ENCODE peak calls at places on chromosome 17, in four cellular contexts. One of them, this sample, is unnamed.

GRCh38 chr17:63370696-63371095 is 75.4 kb downstream of the CYB561 start:
- DNase-seq in K562: no peak
- DNase-seq in GM12878: no peak
- DNase-seq in HepG2: no peak
- DNase-seq in this sample: no peak

GRCh38 chr17:19867654-19868395 is at the start of gene ULK2:
- DNase-seq in K562: no peak
- DNase-seq in GM12878: no peak
- DNase-seq in HepG2: no peak
- DNase-seq in this sample: peak

GRCh38 chr17:72530409-72530808 is 409.6 kb downstream of the SOX9 start:
- DNase-seq in K562: no peak
- DNase-seq in GM12878: no peak
- DNase-seq in HepG2: no peak
- DNase-seq in this sample: no peak

GRCh38 chr17:60102632-60103047 is 23.9 kb upstream of the HEATR6 start:
- DNase-seq in K562: peak
- DNase-seq in GM12878: no peak
- DNase-seq in HepG2: no peak
- DNase-seq in this sample: no peak

GRCh38 chr17:81482673-81483072 is 29.9 kb downstream of the ACTG1 start:
- DNase-seq in K562: no peak
- DNase-seq in GM12878: no peak
- DNase-seq in HepG2: no peak
- DNase-seq in this sample: no peak

GRCh38 chr17:31902693-31903092 is 1.2 kb upstream of the UTP6 start:
- DNase-seq in K562: no peak
- DNase-seq in GM12878: peak
- DNase-seq in HepG2: no peak
- DNase-seq in this sample: no peak

GRCh38 chr17:37609170-37610040 is at the start of gene SYNRG:
- DNase-seq in K562: peak
- DNase-seq in GM12878: peak
- DNase-seq in HepG2: peak
- DNase-seq in this sample: peak

GRCh38 chr17:204427-205175 is 23.2 kb upstream of the DOC2B start:
- DNase-seq in K562: no peak
- DNase-seq in GM12878: no peak
- DNase-seq in HepG2: no peak
- DNase-seq in this sample: no peak

GRCh38 chr17:48628641-48629410 is 2.7 kb upstream of the HOXB9 start:
- DNase-seq in K562: peak
- DNase-seq in GM12878: no peak
- DNase-seq in HepG2: no peak
- DNase-seq in this sample: no peak

GRCh38 chr17:62705781-62706597 is 78.5 kb downstream of the MRC2 start:
- DNase-seq in K562: no peak
- DNase-seq in GM12878: no peak
- DNase-seq in HepG2: no peak
- DNase-seq in this sample: no peak

GRCh38 chr17:65022751-65023421 is 33.7 kb downstream of the GNA13 start:
- DNase-seq in K562: no peak
- DNase-seq in GM12878: peak
- DNase-seq in HepG2: peak
- DNase-seq in this sample: peak

GRCh38 chr17:55730380-55730779 is 7.7 kb upstream of the TMEM100 start:
- DNase-seq in K562: no peak
- DNase-seq in GM12878: no peak
- DNase-seq in HepG2: no peak
- DNase-seq in this sample: no peak

GRCh38 chr17:62671553-62671952 is 44.1 kb downstream of the MRC2 start:
- DNase-seq in K562: peak
- DNase-seq in GM12878: no peak
- DNase-seq in HepG2: peak
- DNase-seq in this sample: no peak

GRCh38 chr17:62780273-62780672 is 27.8 kb downstream of the MARCHF10 start:
- DNase-seq in K562: no peak
- DNase-seq in GM12878: no peak
- DNase-seq in HepG2: no peak
- DNase-seq in this sample: no peak

GRCh38 chr17:17570798-17571716 is 20.5 kb downstream of the PEMT start:
- DNase-seq in K562: no peak
- DNase-seq in GM12878: no peak
- DNase-seq in HepG2: peak
- DNase-seq in this sample: no peak

GRCh38 chr17:74749262-74750038 is 1.0 kb downstream of the NHERF1 start:
- DNase-seq in K562: peak
- DNase-seq in GM12878: no peak
- DNase-seq in HepG2: no peak
- DNase-seq in this sample: no peak

GRCh38 chr17:16935241-16935663 is 36.7 kb downstream of the TNFRSF13B start:
- DNase-seq in K562: no peak
- DNase-seq in GM12878: no peak
- DNase-seq in HepG2: no peak
- DNase-seq in this sample: no peak

GRCh38 chr17:31568140-31568938 is 176.9 kb downstream of the RAB11FIP4 start:
- DNase-seq in K562: no peak
- DNase-seq in GM12878: no peak
- DNase-seq in HepG2: no peak
- DNase-seq in this sample: no peak

GRCh38 chr17:81295678-81296381 is 723 bp upstream of the SLC38A10 start:
- DNase-seq in K562: peak
- DNase-seq in GM12878: no peak
- DNase-seq in HepG2: peak
- DNase-seq in this sample: peak

GRCh38 chr17:836154-836553 is 54.0 kb downstream of the MRM3 start:
- DNase-seq in K562: no peak
- DNase-seq in GM12878: no peak
- DNase-seq in HepG2: no peak
- DNase-seq in this sample: no peak

GRCh38 chr17:64382184-64382583 is 8.5 kb downstream of the PECAM1 start:
- DNase-seq in K562: no peak
- DNase-seq in GM12878: no peak
- DNase-seq in HepG2: no peak
- DNase-seq in this sample: no peak

GRCh38 chr17:74339537-74340195 is 13.6 kb downstream of the KIF19 start:
- DNase-seq in K562: no peak
- DNase-seq in GM12878: no peak
- DNase-seq in HepG2: no peak
- DNase-seq in this sample: no peak

GRCh38 chr17:29933379-29933778 is 3.4 kb upstream of the SSH2 start:
- DNase-seq in K562: peak
- DNase-seq in GM12878: no peak
- DNase-seq in HepG2: peak
- DNase-seq in this sample: peak
- TF ChIP-seq BHLHE40 in K562: no peak
- TF ChIP-seq BHLHE40 in GM12878: no peak
- TF ChIP-seq BHLHE40 in HepG2: no peak
- TF ChIP-seq BHLHE40 in this sample: no peak

GRCh38 chr17:42679492-42680330 is 1.9 kb downstream of the CCR10 start:
- DNase-seq in K562: peak
- DNase-seq in GM12878: no peak
- DNase-seq in HepG2: no peak
- DNase-seq in this sample: peak
- TF ChIP-seq SP1 in K562: peak
- TF ChIP-seq SP1 in GM12878: no peak
- TF ChIP-seq SP1 in HepG2: no peak
- TF ChIP-seq SP1 in this sample: no peak

GRCh38 chr17:7357381-7357780 is 2.4 kb downstream of the TMEM95 start:
- DNase-seq in K562: no peak
- DNase-seq in GM12878: no peak
- DNase-seq in HepG2: no peak
- DNase-seq in this sample: no peak

GRCh38 chr17:7354262-7354781 is 634 bp upstream of the TMEM95 start:
- DNase-seq in K562: peak
- DNase-seq in GM12878: no peak
- DNase-seq in HepG2: no peak
- DNase-seq in this sample: no peak

GRCh38 chr17:7355053-7355452 is at the start of gene TMEM95:
- DNase-seq in K562: no peak
- DNase-seq in GM12878: no peak
- DNase-seq in HepG2: no peak
- DNase-seq in this sample: no peak

GRCh38 chr17:7356779-7357178 is 1.8 kb downstream of the TMEM95 start:
- DNase-seq in K562: no peak
- DNase-seq in GM12878: no peak
- DNase-seq in HepG2: no peak
- DNase-seq in this sample: no peak

GRCh38 chr17:7356072-7356549 is 1.2 kb downstream of the TMEM95 start:
- DNase-seq in K562: peak
- DNase-seq in GM12878: no peak
- DNase-seq in HepG2: no peak
- DNase-seq in this sample: peak
- TF ChIP-seq BHLHE40 in K562: no peak
- TF ChIP-seq BHLHE40 in GM12878: peak
- TF ChIP-seq BHLHE40 in HepG2: no peak
- TF ChIP-seq BHLHE40 in this sample: no peak

GRCh38 chr17:57834146-57834741 is 15.6 kb downstream of the MRPS23 start:
- DNase-seq in K562: no peak
- DNase-seq in GM12878: no peak
- DNase-seq in HepG2: no peak
- DNase-seq in this sample: no peak
- TF ChIP-seq SP1 in K562: no peak
- TF ChIP-seq SP1 in GM12878: no peak
- TF ChIP-seq SP1 in HepG2: no peak
- TF ChIP-seq SP1 in this sample: no peak

GRCh38 chr17:58317421-58318064 is 11.1 kb downstream of the TSPOAP1 start:
- DNase-seq in K562: peak
- DNase-seq in GM12878: peak
- DNase-seq in HepG2: peak
- DNase-seq in this sample: peak

GRCh38 chr17:58319181-58320162 is 9.1 kb downstream of the TSPOAP1 start:
- DNase-seq in K562: no peak
- DNase-seq in GM12878: no peak
- DNase-seq in HepG2: no peak
- DNase-seq in this sample: no peak

GRCh38 chr17:58318065-58318481 is 10.5 kb downstream of the TSPOAP1 start:
- DNase-seq in K562: no peak
- DNase-seq in GM12878: no peak
- DNase-seq in HepG2: no peak
- DNase-seq in this sample: no peak

GRCh38 chr17:58320163-58320558 is 8.4 kb downstream of the TSPOAP1 start:
- DNase-seq in K562: no peak
- DNase-seq in GM12878: no peak
- DNase-seq in HepG2: no peak
- DNase-seq in this sample: no peak

DNA sequence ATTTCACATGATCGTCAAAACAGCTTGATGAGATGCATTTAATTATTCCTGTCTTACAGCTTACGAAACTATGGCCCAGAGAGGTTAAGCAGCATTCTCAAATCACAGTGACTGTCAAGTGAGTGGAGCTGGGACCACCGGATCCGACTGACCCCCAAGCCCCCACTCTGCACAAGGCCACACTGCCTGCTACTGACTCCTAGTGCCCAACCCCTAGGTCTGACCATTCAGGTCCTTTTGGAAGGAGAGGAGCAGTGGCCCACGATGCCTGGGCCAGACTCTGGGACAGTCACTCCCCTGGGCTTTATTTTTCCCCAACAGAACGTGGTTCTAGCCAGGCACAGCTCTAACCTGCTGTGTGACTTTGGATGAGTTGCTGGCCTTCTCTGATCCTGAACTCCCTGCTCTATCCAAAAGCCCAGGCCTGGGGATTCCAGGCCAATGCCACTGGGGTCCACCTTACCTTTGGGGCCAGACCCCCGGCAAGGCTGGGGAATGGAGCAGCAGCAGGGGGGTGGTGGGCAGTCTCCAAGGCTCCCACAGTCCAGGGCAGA is 9.9 kb downstream of the TSPOAP1 start:
- DNase-seq in K562: no peak
- DNase-seq in GM12878: no peak
- DNase-seq in HepG2: no peak
- DNase-seq in this sample: no peak
- TF ChIP-seq BHLHE40 in K562: no peak
- TF ChIP-seq BHLHE40 in GM12878: no peak
- TF ChIP-seq BHLHE40 in HepG2: no peak
- TF ChIP-seq BHLHE40 in this sample: no peak

GRCh38 chr17:6912110-6913051 is 80.9 kb upstream of the TEKT1 start:
- DNase-seq in K562: peak
- DNase-seq in GM12878: no peak
- DNase-seq in HepG2: no peak
- DNase-seq in this sample: no peak

GRCh38 chr17:6914711-6915110 is 81.1 kb upstream of the ALOX12 start:
- DNase-seq in K562: peak
- DNase-seq in GM12878: no peak
- DNase-seq in HepG2: no peak
- DNase-seq in this sample: no peak

GRCh38 chr17:6908807-6909206 is 77.3 kb upstream of the TEKT1 start:
- DNase-seq in K562: no peak
- DNase-seq in GM12878: no peak
- DNase-seq in HepG2: no peak
- DNase-seq in this sample: no peak

GRCh38 chr17:6913608-6914443 is 82.0 kb upstream of the ALOX12 start:
- DNase-seq in K562: peak
- DNase-seq in GM12878: no peak
- DNase-seq in HepG2: peak
- DNase-seq in this sample: peak

GRCh38 chr17:6910987-6911603 is 79.6 kb upstream of the TEKT1 start:
- DNase-seq in K562: peak
- DNase-seq in GM12878: no peak
- DNase-seq in HepG2: peak
- DNase-seq in this sample: no peak
- TF ChIP-seq SP1 in K562: no peak
- TF ChIP-seq SP1 in GM12878: no peak
- TF ChIP-seq SP1 in HepG2: no peak
- TF ChIP-seq SP1 in this sample: no peak

This sample was measured in HEK293T.